ENCODE peak calls at places on chromosome 14, in six cellular contexts. D, Q, T, X, V and U are unnamed samples.

GRCh38 chr14:80636071-80636470 is 305.5 kb downstream of the CEP128 start:
- DNase-seq in D (peak; percentile 39), Q (no peak), V (no peak), T (no peak), X (no peak), U (no peak)

GRCh38 chr14:65332141-65332871 is 80.2 kb upstream of the FUT8 start:
- DNase-seq in Q (no peak), V (no peak), T (no peak), X (no peak), D (peak; percentile 52), U (peak; percentile 41)

GRCh38 chr14:92336363-92336762 is 13.4 kb downstream of the SLC24A4 start:
- DNase-seq in V (no peak), X (no peak), D (no peak), Q (no peak), T (no peak), U (no peak)

GRCh38 chr14:74655597-74656389 is 43.8 kb upstream of the LTBP2 start:
- DNase-seq in Q (no peak), X (no peak), V (peak; percentile 60), T (no peak), D (peak; percentile 84), U (no peak)

GRCh38 chr14:100709252-100709955 is 17.3 kb upstream of the DLK1 start:
- DNase-seq in V (no peak), X (peak; percentile 39), D (peak; percentile 48), T (no peak), Q (peak; percentile 6), U (no peak)

GRCh38 chr14:72776701-72777255 is 117.1 kb downstream of the DPF3 start:
- DNase-seq in T (no peak), V (no peak), X (no peak), D (no peak), Q (no peak), U (peak; percentile 46)

GRCh38 chr14:69260979-69261605 is 1.1 kb downstream of the GALNT16 start:
- DNase-seq in V (no peak), X (peak; percentile 50), T (peak; percentile 50), Q (peak; percentile 37), D (peak; percentile 25), U (peak; percentile 54)

GRCh38 chr14:20986811-20987210 is 3.0 kb upstream of the METTL17 start:
- DNase-seq in Q (no peak), D (peak; percentile 96), V (peak; percentile 97), T (no peak), X (no peak), U (peak; percentile 57)

GRCh38 chr14:49512147-49512551 is 74.0 kb downstream of the RPS29 start:
- DNase-seq in Q (no peak), D (peak; percentile 92), V (peak; percentile 94), T (no peak), X (no peak), U (no peak)

GRCh38 chr14:71438684-71439083 is 493.5 kb upstream of the RGS6 start:
- DNase-seq in V (peak; percentile 74), Q (peak; percentile 56), X (no peak), T (no peak), D (peak; percentile 62), U (no peak)

GRCh38 chr14:32657081-32657480 is 281.6 kb upstream of the NPAS3 start:
- DNase-seq in D (peak; percentile 37), X (no peak), V (peak; percentile 63), Q (peak; percentile 3), T (no peak), U (no peak)

GRCh38 chr14:65846469-65846868 is 433.9 kb downstream of the FUT8 start:
- DNase-seq in V (no peak), D (peak; percentile 23), Q (no peak), T (no peak), X (no peak), U (no peak)

GRCh38 chr14:21136024-21136423 is 19.8 kb downstream of the OR5AU1 start:
- DNase-seq in Q (no peak), D (peak; percentile 41), T (no peak), X (no peak), V (peak; percentile 10), U (peak; percentile 8)

GRCh38 chr14:55309154-55309553 is 37.9 kb downstream of the FBXO34 start:
- DNase-seq in V (no peak), X (no peak), Q (no peak), D (no peak), T (no peak), U (no peak)

GRCh38 chr14:21106191-21106505 is 5.3 kb downstream of the TMEM253 start:
- DNase-seq in V (no peak), X (no peak), T (peak; percentile 15), Q (no peak), D (peak; percentile 88), U (no peak)

GRCh38 chr14:39977198-39977597 is 545.0 kb upstream of the FBXO33 start:
- DNase-seq in D (no peak), T (no peak), X (no peak), Q (no peak), V (no peak), U (no peak)

GRCh38 chr14:85221832-85222231 is 308.1 kb upstream of the FLRT2 start:
- DNase-seq in X (no peak), T (no peak), V (no peak), Q (no peak), D (no peak), U (no peak)

GRCh38 chr14:20548414-20549158 is 12.3 kb downstream of the RNASE9 start:
- DNase-seq in T (no peak), V (no peak), D (no peak), Q (peak; percentile 10), X (no peak), U (no peak)

GRCh38 chr14:94570002-94570400 is 8.8 kb downstream of the SERPINA4 start:
- DNase-seq in D (no peak), X (no peak), V (no peak), Q (no peak), T (no peak), U (no peak)

GRCh38 chr14:77542349-77543239 is 44.0 kb upstream of the ISM2 start:
- DNase-seq in T (no peak), Q (no peak), D (no peak), V (peak; percentile 21), X (no peak), U (no peak)

GRCh38 chr14:36214476-36215216 is 38.1 kb upstream of the PTCSC3 start:
- DNase-seq in T (no peak), Q (no peak), V (peak; percentile 15), X (no peak), D (peak; percentile 15), U (no peak)

GRCh38 chr14:103422981-103423600 is 37.9 kb downstream of the MARK3 start:
- DNase-seq in V (peak; percentile 90), X (no peak), D (peak; percentile 64), Q (no peak), T (no peak), U (no peak)

GRCh38 chr14:49489341-49489740 is 96.8 kb downstream of the RPS29 start:
- DNase-seq in V (no peak), X (no peak), D (no peak), T (no peak), Q (no peak), U (no peak)

GRCh38 chr14:85223667-85224066 is 306.3 kb upstream of the FLRT2 start:
- DNase-seq in D (no peak), V (no peak), T (no peak), Q (no peak), X (no peak), U (no peak)

GRCh38 chr14:83924259-83924658 is 1605.7 kb upstream of the FLRT2 start:
- DNase-seq in D (no peak), Q (no peak), T (no peak), V (no peak), X (no peak), U (no peak)

GRCh38 chr14:55129428-55130193 is 559 bp downstream of the LGALS3 start:
- DNase-seq in X (peak; percentile 75), V (peak; percentile 58), Q (peak; percentile 61), T (peak; percentile 45), D (peak; percentile 93), U (no peak)

GRCh38 chr14:84527706-84528105 is 1002.2 kb upstream of the FLRT2 start:
- DNase-seq in Q (no peak), V (no peak), X (no peak), T (no peak), D (no peak), U (no peak)

GRCh38 chr14:100406505-100407131 is 83.5 kb downstream of the SLC25A47 start:
- DNase-seq in T (no peak), X (no peak), V (peak; percentile 51), D (peak; percentile 27), Q (no peak), U (peak; percentile 98)

GRCh38 chr14:23125933-23126524 is 7.0 kb upstream of the CEBPE start:
- DNase-seq in X (no peak), V (no peak), T (no peak), Q (peak; percentile 70), D (no peak), U (no peak)

GRCh38 chr14:91367173-91368171 is 50.1 kb downstream of the CCDC88C start:
- DNase-seq in V (peak; percentile 97), T (no peak), D (no peak), X (no peak), Q (no peak), U (no peak)

GRCh38 chr14:92099802-92100201 is 6.6 kb downstream of the ATXN3 start:
- DNase-seq in T (no peak), D (peak; percentile 12), V (no peak), X (no peak), Q (no peak), U (no peak)

GRCh38 chr14:20873370-20874177 is 17.6 kb upstream of the RNASE3 start:
- DNase-seq in X (peak; percentile 87), T (peak; percentile 70), Q (peak; percentile 73), V (peak; percentile 5), D (peak; percentile 80), U (peak; percentile 68)

GRCh38 chr14:99800781-99801180 is 7.6 kb downstream of the EML1 start:
- DNase-seq in Q (no peak), D (no peak), T (no peak), V (no peak), X (no peak), U (no peak)

GRCh38 chr14:104602933-104603325 is 1.6 kb downstream of the TMEM179 start:
- DNase-seq in D (no peak), X (no peak), Q (no peak), T (no peak), V (no peak), U (no peak)
- H3K27me3 ChIP-seq in D (peaks cover 24% of the 10 kb centered on the region), X (peaks cover 98% of the 10 kb centered on the region), Q (no peaks in the 10 kb centered on the region), T (no peaks in the 10 kb centered on the region), V (peaks cover 17% of the 10 kb centered on the region), U (peaks cover 12% of the 10 kb centered on the region)

GRCh38 chr14:106309423-106309822 is 783.0 kb downstream of the TMEM121 start:
- DNase-seq in V (no peak), D (no peak), X (no peak), T (no peak), Q (no peak), U (no peak)

GRCh38 chr14:106308839-106309389 is 782.5 kb downstream of the TMEM121 start:
- DNase-seq in D (peak; percentile 9), T (peak; percentile 77), Q (no peak), V (no peak), X (no peak), U (peak; percentile 35)
- H3K9me3 ChIP-seq in D (no peaks in the 10 kb centered on the region), T (peaks cover 4% of the 10 kb centered on the region), Q (no peaks in the 10 kb centered on the region), V (peaks cover 2% of the 10 kb centered on the region), X (no peaks in the 10 kb centered on the region), U (no peaks in the 10 kb centered on the region)

GRCh38 chr14:76339922-76340615 is 35.9 kb upstream of the ESRRB start:
- DNase-seq in V (no peak), X (no peak), T (no peak), D (no peak), Q (no peak), U (no peak)
- H3K27me3 ChIP-seq in V (no peaks in the 10 kb centered on the region), X (no peaks in the 10 kb centered on the region), T (peaks cover 79% of the 10 kb centered on the region), D (peaks cover 3% of the 10 kb centered on the region), Q (no peaks in the 10 kb centered on the region), U (peaks cover 2% of the 10 kb centered on the region)

GRCh38 chr14:30162066-30162465 is 234.4 kb upstream of the PRKD1 start:
- DNase-seq in T (no peak), V (peak; percentile 55), D (no peak), Q (no peak), X (no peak), U (no peak)
- H3K9me3 ChIP-seq in T (no peaks in the 10 kb centered on the region), V (no peaks in the 10 kb centered on the region), D (no peaks in the 10 kb centered on the region), Q (no peaks in the 10 kb centered on the region), X (no peaks in the 10 kb centered on the region), U (no peaks in the 10 kb centered on the region)